ENCODE peak calls at places on chromosome 1, in eight cellular contexts. Y, N, M, V, G, I, E and S are unnamed samples.

GRCh38 chr1:147452809-147453208 is 88.5 kb upstream of the BCL9 start:
- DNase-seq in Y (no peak), N (no peak), M (no peak), V (no peak), G (no peak), I (no peak), E (no peak), S (no peak)

GRCh38 chr1:170448661-170449158 is 83.3 kb upstream of the GORAB start:
- DNase-seq in Y (no peak), N (no peak), M (no peak), V (no peak), G (no peak), I (no peak), E (no peak), S (no peak)

GRCh38 chr1:192053661-192054060 is 104.6 kb upstream of the RGS18 start:
- DNase-seq in Y (no peak), N (no peak), M (peak; percentile 6), V (no peak), G (no peak), I (no peak), E (no peak), S (no peak)

GRCh38 chr1:229556551-229556950 is 2.0 kb downstream of the ABCB10 start:
- DNase-seq in Y (no peak), N (no peak), M (no peak), V (no peak), G (no peak), I (no peak), E (no peak), S (no peak)

GRCh38 chr1:247228133-247228532 is 27.7 kb upstream of the VN1R5 start:
- DNase-seq in Y (no peak), N (no peak), M (peak; percentile 20), V (no peak), G (no peak), I (peak; percentile 35), E (no peak), S (no peak)

GRCh38 chr1:215992620-215993019 is 425.5 kb downstream of the KCTD3 start:
- DNase-seq in Y (no peak), N (no peak), M (peak; percentile 39), V (no peak), G (peak; percentile 8), I (no peak), E (peak; percentile 22), S (no peak)

GRCh38 chr1:202553560-202554038 is 156.7 kb downstream of the SYT2 start:
- DNase-seq in Y (no peak), N (no peak), M (peak; percentile 35), V (no peak), G (no peak), I (peak; percentile 92), E (no peak), S (no peak)

GRCh38 chr1:232655746-232656085 is 25.8 kb upstream of the SIPA1L2 start:
- DNase-seq in Y (no peak), N (no peak), M (no peak), V (no peak), G (no peak), I (no peak), E (no peak), S (no peak)

GRCh38 chr1:52399629-52400028 is 4.6 kb downstream of the ORC1 start:
- DNase-seq in Y (no peak), N (no peak), M (no peak), V (no peak), G (no peak), I (no peak), E (no peak), S (no peak)

GRCh38 chr1:24301395-24302175 is 17.6 kb upstream of the GRHL3 start:
- DNase-seq in Y (no peak), N (no peak), M (no peak), V (no peak), G (no peak), I (no peak), E (no peak), S (no peak)

GRCh38 chr1:24302209-24302611 is 16.9 kb upstream of the GRHL3 start:
- DNase-seq in Y (no peak), N (no peak), M (no peak), V (no peak), G (no peak), I (no peak), E (no peak), S (no peak)

GRCh38 chr1:24308365-24309015 is 10.7 kb upstream of the GRHL3 start:
- DNase-seq in Y (no peak), N (no peak), M (peak; percentile 32), V (no peak), G (no peak), I (no peak), E (no peak), S (no peak)

GRCh38 chr1:24303600-24303999 is 15.6 kb upstream of the GRHL3 start:
- DNase-seq in Y (no peak), N (no peak), M (no peak), V (no peak), G (no peak), I (no peak), E (no peak), S (no peak)

DNA sequence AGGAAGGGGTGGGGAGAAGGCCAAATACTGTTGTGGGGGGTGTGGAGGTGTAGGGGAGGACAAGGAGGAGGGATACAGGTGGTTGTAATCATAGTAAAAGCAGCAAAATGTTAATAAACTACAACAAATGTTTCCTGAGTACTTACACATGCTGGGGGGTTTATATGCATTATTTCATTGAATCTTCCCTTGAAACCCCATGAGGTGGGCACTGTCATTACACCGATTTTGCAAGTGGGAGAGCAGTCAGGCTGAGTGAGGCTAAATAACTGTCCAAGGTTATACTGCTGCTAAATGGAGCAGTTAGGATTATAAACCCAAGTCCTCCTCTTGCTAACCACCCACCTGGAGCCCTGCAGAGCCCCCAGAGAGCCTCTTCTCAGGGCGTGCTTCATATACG is 14.4 kb upstream of the GRHL3 start:
- DNase-seq in Y (no peak), N (no peak), M (no peak), V (no peak), G (no peak), I (no peak), E (no peak), S (no peak)
- TF ChIP-seq CTCF in Y (peak; percentile 10), N (peak; percentile 10), M (peak; percentile 7), V (no peak), G (no peak), I (peak; percentile 24), E (no peak), S (no peak)

DNA sequence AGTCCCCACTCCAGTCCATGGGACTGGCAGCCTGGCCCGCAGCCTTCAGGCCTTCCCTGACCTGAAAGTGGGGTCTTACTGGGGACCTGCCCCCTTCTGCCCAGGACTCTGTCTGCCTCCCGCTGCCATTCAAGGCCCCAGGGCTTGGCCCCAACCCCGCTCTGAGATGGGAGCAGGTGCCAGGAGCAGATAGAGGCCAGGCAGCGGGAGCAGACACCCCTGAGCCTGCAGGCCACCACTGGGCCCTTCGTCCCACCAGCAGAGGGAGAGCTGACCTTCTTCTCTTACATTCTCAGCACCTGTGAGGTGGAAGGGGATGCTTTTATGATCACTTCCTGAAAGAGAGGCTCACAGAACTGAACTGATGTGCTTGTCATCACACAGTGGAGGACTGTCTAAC is 62.2 kb upstream of the TINAGL1 start:
- DNase-seq in Y (no peak), N (no peak), M (no peak), V (no peak), G (no peak), I (no peak), E (no peak), S (no peak)
- TF ChIP-seq CTCF in Y (no peak), N (no peak), M (no peak), V (no peak), G (no peak), I (no peak), E (no peak), S (no peak)

GRCh38 chr1:204821924-204822323 is 48.7 kb upstream of the NFASC start:
- DNase-seq in Y (no peak), N (no peak), M (no peak), V (no peak), G (no peak), I (no peak), E (no peak), S (no peak)

GRCh38 chr1:204828352-204828850 is 42.3 kb upstream of the NFASC start:
- DNase-seq in Y (no peak), N (peak; percentile 69), M (no peak), V (no peak), G (no peak), I (peak; percentile 2), E (peak; percentile 60), S (peak; percentile 98)

GRCh38 chr1:204829133-204829532 is 41.5 kb upstream of the NFASC start:
- DNase-seq in Y (no peak), N (no peak), M (no peak), V (no peak), G (no peak), I (no peak), E (no peak), S (no peak)

GRCh38 chr1:204830671-204831585 is 39.7 kb upstream of the NFASC start:
- DNase-seq in Y (no peak), N (no peak), M (no peak), V (no peak), G (no peak), I (no peak), E (no peak), S (no peak)

GRCh38 chr1:204826970-204827369 is 43.7 kb upstream of the NFASC start:
- DNase-seq in Y (no peak), N (peak; percentile 21), M (no peak), V (no peak), G (peak; percentile 41), I (no peak), E (peak; percentile 47), S (no peak)
- TF ChIP-seq CTCF in Y (peak; percentile 70), N (peak; percentile 54), M (no peak), V (no peak), G (no peak), I (no peak), E (no peak), S (peak; percentile 56)

GRCh38 chr1:29344336-29344735 is 108.0 kb downstream of the PTPRU start:
- DNase-seq in Y (no peak), N (no peak), M (no peak), V (no peak), G (no peak), I (no peak), E (no peak), S (no peak)

GRCh38 chr1:29343476-29343875 is 107.2 kb downstream of the PTPRU start:
- DNase-seq in Y (no peak), N (no peak), M (no peak), V (no peak), G (no peak), I (no peak), E (no peak), S (no peak)

GRCh38 chr1:29342351-29342750 is 106.0 kb downstream of the PTPRU start:
- DNase-seq in Y (no peak), N (no peak), M (no peak), V (no peak), G (no peak), I (no peak), E (no peak), S (no peak)

GRCh38 chr1:29343908-29344307 is 107.6 kb downstream of the PTPRU start:
- DNase-seq in Y (no peak), N (no peak), M (no peak), V (no peak), G (no peak), I (no peak), E (no peak), S (no peak)

DNA sequence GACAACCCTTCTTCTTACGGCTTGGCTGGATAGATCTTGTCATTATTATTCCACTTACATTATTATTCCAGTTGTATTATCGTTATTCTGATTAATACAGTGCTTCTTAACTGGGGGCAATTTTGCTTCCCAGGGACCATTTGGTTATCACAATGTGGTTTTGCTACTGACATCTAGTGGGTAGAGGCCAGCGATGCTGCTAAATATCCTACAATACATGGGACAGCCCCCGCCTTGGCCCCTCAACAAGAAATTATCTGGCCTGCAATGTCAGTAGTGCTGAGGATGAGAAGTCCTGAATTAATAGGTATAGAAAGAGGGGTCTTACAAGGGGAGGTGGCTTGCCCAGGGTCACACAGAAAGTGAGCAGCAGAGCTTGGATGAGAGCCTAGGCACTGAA is 105.6 kb downstream of the PTPRU start:
- DNase-seq in Y (no peak), N (no peak), M (no peak), V (no peak), G (no peak), I (peak; percentile 3), E (no peak), S (no peak)
- TF ChIP-seq CTCF in Y (no peak), N (no peak), M (peak; percentile 33), V (no peak), G (no peak), I (peak; percentile 25), E (no peak), S (peak; percentile 18)